ENCODE peak calls at places on chromosomes 7 and 10, in four cellular contexts. L is IMR-90, Q is neural progenitor cell, A is osteoblast. Z is an unnamed sample.

GRCh38 chr10:9342865-9343450 is 1288.5 kb downstream of the GATA3 start:
- DNase-seq in L (peak; percentile 42), Q (peak; percentile 84), A (peak; percentile 30), Z (peak; percentile 24)

GRCh38 chr7:96093435-96093834 is 228.5 kb downstream of the SLC25A13 start:
- DNase-seq in L (peak; percentile 91), Q (no peak), A (no peak), Z (peak; percentile 90)

GRCh38 chr7:121273467-121274167 is 55.2 kb upstream of the WNT16 start:
- DNase-seq in L (peak; percentile 13), Q (no peak), A (peak; percentile 8), Z (no peak)

GRCh38 chr7:127996253-127997071 is 34.8 kb downstream of the LRRC4 start:
- DNase-seq in L (no peak), Q (no peak), A (no peak), Z (no peak)

GRCh38 chr7:32094516-32094915 is 24.3 kb upstream of the PDE1C start:
- DNase-seq in L (no peak), Q (no peak), A (peak; percentile 71), Z (no peak)

GRCh38 chr10:49178489-49179471 is 9.4 kb downstream of the TMEM273 start:
- DNase-seq in L (no peak), Q (no peak), A (no peak), Z (no peak)

GRCh38 chr7:105354383-105354782 is 34.3 kb downstream of the SRPK2 start:
- DNase-seq in L (no peak), Q (no peak), A (no peak), Z (no peak)

GRCh38 chr7:159310457-159311171 is 165.9 kb upstream of the VIPR2 start:
- DNase-seq in L (no peak), Q (no peak), A (no peak), Z (no peak)

GRCh38 chr10:95841711-95842498 is 65.9 kb upstream of the CC2D2B start:
- DNase-seq in L (peak; percentile 66), Q (peak; percentile 74), A (peak; percentile 22), Z (peak; percentile 23)

GRCh38 chr10:124225468-124226270 is 132.3 kb upstream of the CHST15 start:
- DNase-seq in L (no peak), Q (no peak), A (no peak), Z (no peak)

GRCh38 chr7:132386249-132386681 is 190.0 kb downstream of the PLXNA4 start:
- DNase-seq in L (no peak), Q (no peak), A (peak; percentile 76), Z (peak; percentile 66)

GRCh38 chr10:123852411-123852951 is 39.1 kb downstream of the CPXM2 start:
- DNase-seq in L (no peak), Q (no peak), A (no peak), Z (no peak)

GRCh38 chr7:140229591-140230516 is 53.1 kb upstream of the KDM7A start:
- DNase-seq in L (no peak), Q (peak; percentile 59), A (no peak), Z (no peak)

GRCh38 chr10:98268694-98269386 is 846 bp upstream of the LOXL4 start:
- DNase-seq in L (no peak), Q (peak; percentile 47), A (peak; percentile 95), Z (no peak)

GRCh38 chr10:130300608-130301025 is 164.4 kb downstream of the GLRX3 start:
- DNase-seq in L (no peak), Q (no peak), A (peak; percentile 61), Z (no peak)

GRCh38 chr10:3829193-3830050 is 44.4 kb upstream of the KLF6 start:
- DNase-seq in L (no peak), Q (peak; percentile 33), A (no peak), Z (no peak)

GRCh38 chr10:121288011-121288410 is 310.2 kb downstream of the FGFR2 start:
- DNase-seq in L (no peak), Q (no peak), A (no peak), Z (no peak)

GRCh38 chr10:13382759-13383753 is 35.0 kb upstream of the SEPHS1 start:
- DNase-seq in L (no peak), Q (no peak), A (peak; percentile 81), Z (no peak)

GRCh38 chr7:21352540-21353387 is 75.1 kb upstream of the SP4 start:
- DNase-seq in L (no peak), Q (no peak), A (no peak), Z (no peak)

GRCh38 chr7:22853138-22853537 is 30.5 kb upstream of the TOMM7 start:
- DNase-seq in L (no peak), Q (peak; percentile 10), A (no peak), Z (no peak)

GRCh38 chr10:63703113-63703670 is 182.0 kb downstream of the REEP3 start:
- DNase-seq in L (peak; percentile 43), Q (no peak), A (no peak), Z (no peak)

GRCh38 chr7:45151131-45151684 is 6.4 kb upstream of the RAMP3 start:
- DNase-seq in L (no peak), Q (no peak), A (no peak), Z (no peak)

GRCh38 chr7:3042861-3043489 is 692 bp downstream of the CARD11 start:
- DNase-seq in L (no peak), Q (no peak), A (no peak), Z (no peak)

GRCh38 chr10:121322046-121322445 is 276.2 kb downstream of the FGFR2 start:
- DNase-seq in L (no peak), Q (no peak), A (no peak), Z (no peak)

GRCh38 chr7:1422512-1423265 is 36.6 kb downstream of the MICALL2 start:
- DNase-seq in L (no peak), Q (no peak), A (no peak), Z (no peak)

GRCh38 chr7:12519682-12520009 is 50.9 kb upstream of the SCIN start:
- DNase-seq in L (no peak), Q (no peak), A (no peak), Z (no peak)

GRCh38 chr10:101007915-101008822 is 8.6 kb downstream of the LZTS2 start:
- DNase-seq in L (no peak), Q (no peak), A (peak; percentile 87), Z (no peak)

GRCh38 chr10:50561266-50561665 is 62.5 kb downstream of the SGMS1 start:
- DNase-seq in L (peak; percentile 97), Q (no peak), A (peak; percentile 88), Z (peak; percentile 96)

GRCh38 chr7:93062599-93062998 is 55.2 kb downstream of the SAMD9 start:
- DNase-seq in L (no peak), Q (no peak), A (no peak), Z (no peak)

GRCh38 chr10:1093696-1094095 is 37.5 kb downstream of the WDR37 start:
- DNase-seq in L (no peak), Q (no peak), A (no peak), Z (no peak)

GRCh38 chr10:43048301-43049051 is 28.4 kb upstream of the RET start:
- DNase-seq in L (peak; percentile 45), Q (no peak), A (peak; percentile 88), Z (no peak)

GRCh38 chr10:92847185-92847864 is 995 bp upstream of the EXOC6 start:
- DNase-seq in L (peak; percentile 18), Q (no peak), A (no peak), Z (no peak)

GRCh38 chr7:79702116-79702515 is 248.6 kb upstream of the MAGI2 start:
- DNase-seq in L (peak; percentile 6), Q (no peak), A (no peak), Z (peak; percentile 21)

GRCh38 chr7:87287738-87288341 is 57.6 kb upstream of the CROT start:
- DNase-seq in L (no peak), Q (no peak), A (no peak), Z (no peak)

GRCh38 chr7:115561341-115562110 is 469.0 kb downstream of the TFEC start:
- DNase-seq in L (peak; percentile 79), Q (no peak), A (peak; percentile 10), Z (peak; percentile 94)

GRCh38 chr7:146375155-146375554 is 258.6 kb downstream of the CNTNAP2 start:
- DNase-seq in L (no peak), Q (peak; percentile 35), A (no peak), Z (no peak)

GRCh38 chr7:59986-60675 is 132.2 kb upstream of the FAM20C start:
- DNase-seq in L (no peak), Q (no peak), A (no peak), Z (no peak)
- H3K4me2 ChIP-seq in L (no peak overlapping the region), Q (no peak overlapping the region), A (no peak overlapping the region), Z (no peak overlapping the region)

GRCh38 chr10:6008497-6009142 is 31.3 kb upstream of the IL15RA start:
- DNase-seq in L (peak; percentile 32), Q (no peak), A (no peak), Z (peak; percentile 17)
- H3K4me2 ChIP-seq in L (peak overlapping the region; percentile 76), Q (no peak overlapping the region), A (peak overlapping the region; percentile 47), Z (no peak overlapping the region)

GRCh38 chr7:112421666-112422486 is 28.4 kb upstream of the IFRD1 start:
- DNase-seq in L (no peak), Q (no peak), A (no peak), Z (no peak)
- H3K4me2 ChIP-seq in L (no peak overlapping the region), Q (peak overlapping the region; percentile 21), A (no peak overlapping the region), Z (no peak overlapping the region)

GRCh38 chr10:69466689-69467088 is 15.4 kb downstream of the TSPAN15 start:
- DNase-seq in L (no peak), Q (no peak), A (no peak), Z (no peak)
- H3K4me2 ChIP-seq in L (no peak overlapping the region), Q (no peak overlapping the region), A (no peak overlapping the region), Z (no peak overlapping the region)

GRCh38 chr10:62183442-62183841 is 85.2 kb downstream of the RTKN2 start:
- DNase-seq in L (no peak), Q (no peak), A (no peak), Z (peak; percentile 36)
- H3K4me2 ChIP-seq in L (no peak overlapping the region), Q (no peak overlapping the region), A (no peak overlapping the region), Z (no peak overlapping the region)

GRCh38 chr7:130953193-130953592 is 219.2 kb upstream of the KLF14 start:
- DNase-seq in L (no peak), Q (no peak), A (no peak), Z (no peak)
- H3K4me2 ChIP-seq in L (no peak overlapping the region), Q (no peak overlapping the region), A (no peak overlapping the region), Z (peak overlapping the region; percentile 10)